ENCODE peak calls at places on chromosomes 16 and 17, in seven cellular contexts. R is activated naive CD4-positive, alpha-beta T cell treated with anti-CD3 and anti-CD28 coated beads, Interleukin-2, amount 50 U/mL, for 16 hours; Z is colonic mucosa; E is mesenteric fat pad; U is CD8-positive, alpha-beta memory T cell; T is psoas muscle; S is activated naive CD8-positive, alpha-beta T cell treated with anti-CD3 and anti-CD28 coated beads for 36 hours. V is an unnamed sample.

GRCh38 chr17:69625449-69625848 is 211.0 kb downstream of the MAP2K6 start:
- DNase-seq in R (no peak), Z (no peak), E (no peak), U (no peak), T (no peak), S (no peak), V (no peak)

GRCh38 chr17:76905836-76906235 is 37.6 kb downstream of the MGAT5B start:
- DNase-seq in R (no peak), Z (no peak), E (no peak), U (no peak), T (no peak), S (no peak), V (no peak)

GRCh38 chr17:66357037-66357436 is 54.6 kb downstream of the PRKCA start:
- DNase-seq in R (no peak), Z (no peak), E (no peak), U (no peak), T (no peak), S (no peak), V (no peak)

GRCh38 chr17:47879028-47879585 is 16.9 kb upstream of the SP2 start:
- DNase-seq in R (no peak), Z (no peak), E (no peak), U (no peak), T (no peak), S (no peak), V (no peak)

GRCh38 chr17:8125947-8126305 is 2.0 kb upstream of the HES7 start:
- DNase-seq in R (no peak), Z (peak; percentile 48), E (no peak), U (no peak), T (no peak), S (no peak), V (no peak)

GRCh38 chr17:77285594-77286390 is 145.0 kb downstream of the SEC14L1 start:
- DNase-seq in R (no peak), Z (peak; percentile 68), E (no peak), U (no peak), T (peak; percentile 65), S (no peak), V (no peak)

GRCh38 chr16:70520612-70521297 is 2.6 kb downstream of the COG4 start:
- DNase-seq in R (no peak), Z (no peak), E (no peak), U (no peak), T (no peak), S (peak; percentile 6), V (no peak)

GRCh38 chr17:76063880-76064546 is 8.3 kb downstream of the SRP68 start:
- DNase-seq in R (peak; percentile 66), Z (no peak), E (no peak), U (no peak), T (no peak), S (no peak), V (no peak)

GRCh38 chr16:31181102-31181830 is 1.3 kb downstream of the FUS start:
- DNase-seq in R (peak; percentile 28), Z (peak; percentile 54), E (no peak), U (peak; percentile 15), T (peak; percentile 46), S (peak; percentile 36), V (no peak)

GRCh38 chr16:81714593-81714992 is 64.5 kb upstream of the PLCG2 start:
- DNase-seq in R (no peak), Z (no peak), E (no peak), U (no peak), T (no peak), S (no peak), V (no peak)

GRCh38 chr16:9012848-9013507 is 49.3 kb upstream of the USP7 start:
- DNase-seq in R (peak; percentile 19), Z (no peak), E (no peak), U (no peak), T (no peak), S (no peak), V (no peak)

GRCh38 chr17:76240461-76241204 is at the start of gene RNF157:
- DNase-seq in R (peak; percentile 71), Z (peak; percentile 60), E (no peak), U (peak; percentile 54), T (peak; percentile 72), S (peak; percentile 74), V (peak; percentile 77)

GRCh38 chr16:12293017-12293618 is 316.6 kb downstream of the SNX29 start:
- DNase-seq in R (no peak), Z (no peak), E (no peak), U (no peak), T (no peak), S (no peak), V (no peak)

GRCh38 chr16:72537684-72538083 is 365.7 kb upstream of the PMFBP1 start:
- DNase-seq in R (no peak), Z (no peak), E (no peak), U (no peak), T (no peak), S (no peak), V (no peak)

GRCh38 chr17:8163978-8164814 is 1.4 kb upstream of the VAMP2 start:
- DNase-seq in R (peak; percentile 60), Z (peak; percentile 88), E (no peak), U (peak; percentile 76), T (peak; percentile 85), S (peak; percentile 76), V (no peak)

V was measured in type B pancreatic cell.